ENCODE peak calls at places on chromosome 9, in six cellular contexts. H is A549, J is left ventricle myocardium inferior, K is gastrocnemius medialis, N is Caco-2, X is astrocyte. R is an unnamed sample.
A peak's percentile ranks its signal among the peaks of the same experiment; 100 is the strongest.

GRCh38 chr9:19161257-19162025 is 34.1 kb upstream of the PLIN2 start:
- DNase-seq in H (peak; percentile 69), J (no peak), K (peak; percentile 77), N (peak; percentile 87), X (peak; percentile 94), R (peak; percentile 32)

GRCh38 chr9:97529363-97530076 is 28.1 kb downstream of the TMOD1 start:
- DNase-seq in H (peak; percentile 36), J (peak; percentile 47), K (peak; percentile 85), N (no peak), X (no peak), R (no peak)

GRCh38 chr9:114696814-114697544 is 15.0 kb upstream of the TEX48 start:
- DNase-seq in H (no peak), J (no peak), K (no peak), N (no peak), X (peak; percentile 58), R (no peak)

GRCh38 chr9:113187935-113188595 is 33.0 kb downstream of the FKBP15 start:
- DNase-seq in H (peak; percentile 22), J (peak; percentile 17), K (peak; percentile 69), N (no peak), X (peak; percentile 91), R (no peak)

GRCh38 chr9:103037508-103038477 is 42.7 kb downstream of the CYLC2 start:
- DNase-seq in H (no peak), J (peak; percentile 17), K (no peak), N (no peak), X (peak; percentile 3), R (no peak)

GRCh38 chr9:18122156-18122555 is 351.8 kb upstream of the ADAMTSL1 start:
- DNase-seq in H (no peak), J (no peak), K (no peak), N (no peak), X (peak; percentile 3), R (no peak)

GRCh38 chr9:123091459-123091858 is 58.0 kb downstream of the GPR21 start:
- DNase-seq in H (no peak), J (no peak), K (no peak), N (no peak), X (no peak), R (no peak)

GRCh38 chr9:14488421-14489190 is 174.7 kb upstream of the NFIB start:
- DNase-seq in H (no peak), J (no peak), K (no peak), N (no peak), X (no peak), R (no peak)

GRCh38 chr9:84300271-84300670 is 40.3 kb downstream of the SLC28A3 start:
- DNase-seq in H (no peak), J (no peak), K (no peak), N (peak; percentile 42), X (no peak), R (no peak)

GRCh38 chr9:110541950-110542349 is 37.6 kb downstream of the SVEP1 start:
- DNase-seq in H (no peak), J (no peak), K (no peak), N (no peak), X (no peak), R (no peak)

GRCh38 chr9:7273575-7273974 is 515.8 kb downstream of the KDM4C start:
- DNase-seq in H (no peak), J (peak; percentile 23), K (no peak), N (no peak), X (no peak), R (no peak)

GRCh38 chr9:76687861-76688374 is 76.3 kb upstream of the PCA3 start:
- DNase-seq in H (no peak), J (no peak), K (no peak), N (no peak), X (peak; percentile 95), R (no peak)

GRCh38 chr9:105088499-105088898 is 156.0 kb upstream of the SLC44A1 start:
- DNase-seq in H (no peak), J (no peak), K (no peak), N (peak; percentile 74), X (no peak), R (no peak)

GRCh38 chr9:122827759-122828090 is 663 bp downstream of the PDCL start:
- DNase-seq in H (peak; percentile 11), J (no peak), K (no peak), N (no peak), X (peak; percentile 36), R (no peak)

GRCh38 chr9:18327106-18327505 is 146.8 kb upstream of the ADAMTSL1 start:
- DNase-seq in H (no peak), J (no peak), K (no peak), N (no peak), X (peak; percentile 26), R (no peak)

GRCh38 chr9:117034862-117035261 is 347.8 kb downstream of the TRIM32 start:
- DNase-seq in H (no peak), J (no peak), K (no peak), N (peak; percentile 40), X (no peak), R (no peak)

GRCh38 chr9:111349766-111350165 is 19.7 kb upstream of the OR2K2 start:
- DNase-seq in H (no peak), J (no peak), K (no peak), N (no peak), X (no peak), R (no peak)

GRCh38 chr9:28503573-28503972 is 930.3 kb upstream of the C9orf72 start:
- DNase-seq in H (no peak), J (no peak), K (no peak), N (no peak), X (no peak), R (no peak)

GRCh38 chr9:135641745-135642144 is 2.4 kb upstream of the GLT6D1 start:
- DNase-seq in H (no peak), J (no peak), K (no peak), N (no peak), X (no peak), R (no peak)

GRCh38 chr9:124282442-124283231 is 24.9 kb downstream of the NEK6 start:
- DNase-seq in H (no peak), J (peak; percentile 70), K (no peak), N (no peak), X (peak; percentile 84), R (no peak)

GRCh38 chr9:110214956-110215355 is 7.0 kb upstream of the C9orf152 start:
- DNase-seq in H (no peak), J (no peak), K (no peak), N (no peak), X (no peak), R (no peak)

GRCh38 chr9:133273098-133273497 is 1.9 kb downstream of the ABO start:
- DNase-seq in H (no peak), J (no peak), K (no peak), N (no peak), X (no peak), R (no peak)

GRCh38 chr9:7149258-7149657 is 391.5 kb downstream of the KDM4C start:
- DNase-seq in H (no peak), J (no peak), K (no peak), N (no peak), X (no peak), R (no peak)

GRCh38 chr9:84170521-84171141 is 169.9 kb downstream of the SLC28A3 start:
- DNase-seq in H (peak; percentile 30), J (peak; percentile 90), K (peak; percentile 90), N (peak; percentile 22), X (peak; percentile 97), R (no peak)

GRCh38 chr9:34500623-34501267 is 22.0 kb downstream of the ENHO start:
- DNase-seq in H (peak; percentile 73), J (peak; percentile 48), K (peak; percentile 53), N (peak; percentile 54), X (no peak), R (peak; percentile 52)

GRCh38 chr9:114450833-114451706 is 54.2 kb downstream of the WHRN start:
- DNase-seq in H (no peak), J (no peak), K (no peak), N (no peak), X (no peak), R (no peak)

GRCh38 chr9:110015759-110016158 is 192.2 kb downstream of the C9orf152 start:
- DNase-seq in H (peak; percentile 21), J (no peak), K (no peak), N (no peak), X (peak; percentile 93), R (no peak)

GRCh38 chr9:129344623-129345495 is 166.8 kb upstream of the IER5L start:
- DNase-seq in H (no peak), J (no peak), K (no peak), N (no peak), X (no peak), R (no peak)
- H3K4me3 ChIP-seq in H (no peak overlapping the region), J (no peak overlapping the region), K (no peak overlapping the region), N (no peak overlapping the region), X (no peak overlapping the region), R (no peak overlapping the region)

GRCh38 chr9:90078988-90079457 is 474.2 kb downstream of the GADD45G start:
- DNase-seq in H (no peak), J (no peak), K (no peak), N (no peak), X (no peak), R (no peak)
- H3K4me1 ChIP-seq in H (no peaks in the 10 kb centered on the region), J (no peaks in the 10 kb centered on the region), K (no peaks in the 10 kb centered on the region), N (no peaks in the 10 kb centered on the region), X (no peaks in the 10 kb centered on the region), R (no peaks in the 10 kb centered on the region)

DNA sequence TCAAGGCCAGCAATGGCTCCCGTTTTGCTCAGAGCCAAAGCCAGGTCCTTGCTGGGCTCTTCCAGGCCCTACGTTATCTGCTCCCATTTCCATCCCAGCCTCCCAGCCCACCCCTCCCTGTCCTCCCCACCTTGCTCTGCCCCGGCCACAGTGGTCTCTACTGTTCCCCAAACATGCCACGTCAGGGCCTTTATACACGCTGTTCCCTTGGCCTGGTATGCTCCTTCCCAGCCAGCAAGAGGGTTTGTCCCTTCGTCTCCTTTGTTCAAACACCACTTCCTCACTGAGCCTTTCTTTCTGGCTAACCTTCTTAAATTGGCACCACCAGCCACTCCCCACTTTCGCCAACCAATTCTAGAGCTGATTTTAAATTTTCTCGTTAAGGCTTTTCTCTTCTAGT is 9.8 kb downstream of the SH2D3C start:
- DNase-seq in H (no peak), J (no peak), K (no peak), N (no peak), X (no peak), R (no peak)
- H3K4me3 ChIP-seq in H (no peak overlapping the region), J (peak overlapping the region; percentile 74), K (no peak overlapping the region), N (no peak overlapping the region), X (no peak overlapping the region), R (no peak overlapping the region)

GRCh38 chr9:134339183-134339806 is 13.0 kb downstream of the RXRA start:
- DNase-seq in H (no peak), J (no peak), K (no peak), N (no peak), X (peak; percentile 51), R (no peak)

GRCh38 chr9:134342746-134343115 is 16.5 kb downstream of the RXRA start:
- DNase-seq in H (no peak), J (no peak), K (no peak), N (no peak), X (no peak), R (no peak)

GRCh38 chr9:134341929-134342745 is 15.9 kb downstream of the RXRA start:
- DNase-seq in H (no peak), J (no peak), K (no peak), N (no peak), X (no peak), R (no peak)

GRCh38 chr9:134340475-134341186 is 14.4 kb downstream of the RXRA start:
- DNase-seq in H (no peak), J (peak; percentile 67), K (peak; percentile 58), N (no peak), X (no peak), R (no peak)

DNA sequence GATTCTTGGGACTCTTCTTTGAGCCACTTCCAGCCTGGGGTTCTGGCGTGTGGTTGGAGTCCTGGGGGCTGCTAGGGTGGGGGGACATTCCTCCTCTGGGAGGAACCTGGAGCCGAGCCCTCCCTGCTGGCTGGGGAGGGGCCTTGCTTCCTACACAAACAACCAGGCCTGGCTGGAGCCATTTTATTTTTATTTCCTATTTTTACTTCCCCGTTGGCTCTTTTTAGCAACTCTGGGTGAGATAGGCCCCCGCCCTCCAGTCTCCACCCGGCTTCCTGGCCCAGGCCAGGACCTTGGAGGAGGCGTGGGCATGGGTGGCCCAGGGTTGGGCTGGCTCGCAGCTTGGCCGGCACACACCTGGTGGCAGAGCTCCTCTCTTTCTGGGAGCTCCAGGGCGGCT is 15.1 kb downstream of the RXRA start:
- DNase-seq in H (no peak), J (peak; percentile 73), K (no peak), N (no peak), X (no peak), R (no peak)
- H3K4me1 ChIP-seq in H (no peaks in the 10 kb centered on the region), J (peaks cover 100% of the 10 kb centered on the region), K (peaks cover 100% of the 10 kb centered on the region), N (no peaks in the 10 kb centered on the region), X (peaks cover 19% of the 10 kb centered on the region), R (peaks cover 15% of the 10 kb centered on the region)